ENCODE peak calls at places on chromosomes 12 and 14, in five cellular contexts. One of them, this sample, is unnamed.

GRCh38 chr12:53561590-53561953 is 54.3 kb upstream of the NPFF start:
- DNase-seq in right atrium auricular region: no peak
- DNase-seq in fibroblast of pulmonary artery: peak
- DNase-seq in astrocyte of the spinal cord: peak
- DNase-seq in heart left ventricle: no peak
- DNase-seq in this sample: peak

GRCh38 chr12:85955127-85955526 is 81.0 kb downstream of the NTS start:
- DNase-seq in right atrium auricular region: no peak
- DNase-seq in astrocyte of the spinal cord: peak
- DNase-seq in heart left ventricle: no peak
- DNase-seq in fibroblast of pulmonary artery: peak
- DNase-seq in this sample: peak

GRCh38 chr12:105574056-105574715 is 243.7 kb downstream of the C12orf75 start:
- DNase-seq in astrocyte of the spinal cord: no peak
- DNase-seq in right atrium auricular region: no peak
- DNase-seq in heart left ventricle: no peak
- DNase-seq in fibroblast of pulmonary artery: peak
- DNase-seq in this sample: peak

GRCh38 chr14:22865424-22866215 is 5.9 kb upstream of the LRP10 start:
- DNase-seq in astrocyte of the spinal cord: no peak
- DNase-seq in right atrium auricular region: no peak
- DNase-seq in fibroblast of pulmonary artery: no peak
- DNase-seq in heart left ventricle: no peak
- DNase-seq in this sample: no peak

GRCh38 chr14:81132492-81132891 is 88.3 kb downstream of the GTF2A1 start:
- DNase-seq in right atrium auricular region: no peak
- DNase-seq in astrocyte of the spinal cord: no peak
- DNase-seq in heart left ventricle: no peak
- DNase-seq in fibroblast of pulmonary artery: no peak
- DNase-seq in this sample: no peak

GRCh38 chr12:85784096-85784720 is 52.0 kb downstream of the RASSF9 start:
- DNase-seq in heart left ventricle: no peak
- DNase-seq in fibroblast of pulmonary artery: no peak
- DNase-seq in astrocyte of the spinal cord: no peak
- DNase-seq in right atrium auricular region: no peak
- DNase-seq in this sample: peak

GRCh38 chr14:23514009-23514962 is 37.3 kb downstream of the ZFHX2 start:
- DNase-seq in right atrium auricular region: no peak
- DNase-seq in heart left ventricle: no peak
- DNase-seq in astrocyte of the spinal cord: no peak
- DNase-seq in fibroblast of pulmonary artery: no peak
- DNase-seq in this sample: no peak

GRCh38 chr12:26940820-26941219 is 2.5 kb downstream of the FGFR1OP2 start:
- DNase-seq in right atrium auricular region: no peak
- DNase-seq in fibroblast of pulmonary artery: peak
- DNase-seq in heart left ventricle: no peak
- DNase-seq in astrocyte of the spinal cord: peak
- DNase-seq in this sample: peak

GRCh38 chr12:70982991-70983390 is 62.5 kb upstream of the PTPRR start:
- DNase-seq in heart left ventricle: no peak
- DNase-seq in astrocyte of the spinal cord: peak
- DNase-seq in right atrium auricular region: no peak
- DNase-seq in fibroblast of pulmonary artery: peak
- DNase-seq in this sample: no peak

GRCh38 chr12:82517027-82517426 is 158.7 kb downstream of the METTL25 start:
- DNase-seq in heart left ventricle: no peak
- DNase-seq in astrocyte of the spinal cord: no peak
- DNase-seq in right atrium auricular region: no peak
- DNase-seq in fibroblast of pulmonary artery: peak
- DNase-seq in this sample: peak
- TF ChIP-seq CTCF in heart left ventricle: no peak
- TF ChIP-seq CTCF in astrocyte of the spinal cord: peak
- TF ChIP-seq CTCF in right atrium auricular region: no peak
- TF ChIP-seq CTCF in fibroblast of pulmonary artery: peak
- TF ChIP-seq CTCF in this sample: peak

GRCh38 chr14:84252706-84253105 is 1277.2 kb upstream of the FLRT2 start:
- DNase-seq in right atrium auricular region: no peak
- DNase-seq in heart left ventricle: no peak
- DNase-seq in fibroblast of pulmonary artery: no peak
- DNase-seq in astrocyte of the spinal cord: no peak
- DNase-seq in this sample: no peak

GRCh38 chr14:84250863-84251262 is 1279.1 kb upstream of the FLRT2 start:
- DNase-seq in fibroblast of pulmonary artery: peak
- DNase-seq in right atrium auricular region: no peak
- DNase-seq in astrocyte of the spinal cord: no peak
- DNase-seq in heart left ventricle: no peak
- DNase-seq in this sample: no peak

DNA sequence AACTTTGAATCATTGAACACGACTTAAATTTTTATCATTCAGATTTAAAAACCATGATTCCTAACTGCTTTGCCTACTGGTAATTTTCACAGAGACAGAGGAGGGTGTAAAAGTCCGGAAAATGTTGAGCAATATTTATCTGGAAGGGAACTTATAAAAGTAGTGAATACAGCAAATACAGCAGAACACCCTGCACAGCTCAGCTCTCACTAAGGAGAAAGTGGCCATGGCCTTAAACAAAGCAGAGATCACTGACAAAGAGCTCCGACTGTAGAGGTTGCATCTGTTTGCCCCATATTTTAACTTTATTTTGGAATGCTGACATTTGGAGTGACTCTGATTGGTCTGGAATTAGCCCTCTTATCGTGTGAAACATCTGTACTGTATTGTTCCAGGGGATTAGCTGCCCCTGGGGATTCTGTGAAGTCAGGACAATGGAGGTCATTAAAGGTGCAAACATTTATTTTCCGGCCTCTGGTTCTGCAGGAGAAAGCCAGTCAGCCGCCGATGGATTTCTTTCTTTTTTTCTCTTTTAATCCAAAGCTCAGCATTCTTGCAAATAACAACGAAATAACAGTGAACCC is 1275.6 kb upstream of the FLRT2 start:
- DNase-seq in fibroblast of pulmonary artery: peak
- DNase-seq in right atrium auricular region: no peak
- DNase-seq in astrocyte of the spinal cord: no peak
- DNase-seq in heart left ventricle: no peak
- DNase-seq in this sample: no peak
- H3K4me3 ChIP-seq in fibroblast of pulmonary artery: no peak
- H3K4me3 ChIP-seq in right atrium auricular region: no peak
- H3K4me3 ChIP-seq in astrocyte of the spinal cord: no peak
- H3K4me3 ChIP-seq in heart left ventricle: peak
- H3K4me3 ChIP-seq in this sample: no peak

GRCh38 chr12:72278894-72279293 is 6.7 kb downstream of the TRHDE start:
- DNase-seq in astrocyte of the spinal cord: no peak
- DNase-seq in right atrium auricular region: no peak
- DNase-seq in fibroblast of pulmonary artery: no peak
- DNase-seq in heart left ventricle: no peak
- DNase-seq in this sample: no peak

GRCh38 chr12:72281145-72281544 is 9.0 kb downstream of the TRHDE start:
- DNase-seq in astrocyte of the spinal cord: peak
- DNase-seq in fibroblast of pulmonary artery: no peak
- DNase-seq in heart left ventricle: no peak
- DNase-seq in right atrium auricular region: no peak
- DNase-seq in this sample: no peak

GRCh38 chr12:72286526-72286925 is 14.4 kb downstream of the TRHDE start:
- DNase-seq in fibroblast of pulmonary artery: no peak
- DNase-seq in astrocyte of the spinal cord: no peak
- DNase-seq in heart left ventricle: no peak
- DNase-seq in right atrium auricular region: no peak
- DNase-seq in this sample: no peak

GRCh38 chr12:72285861-72286260 is 13.7 kb downstream of the TRHDE start:
- DNase-seq in fibroblast of pulmonary artery: no peak
- DNase-seq in heart left ventricle: no peak
- DNase-seq in astrocyte of the spinal cord: no peak
- DNase-seq in right atrium auricular region: no peak
- DNase-seq in this sample: no peak

GRCh38 chr12:72282721-72283120 is 10.6 kb downstream of the TRHDE start:
- DNase-seq in heart left ventricle: no peak
- DNase-seq in fibroblast of pulmonary artery: peak
- DNase-seq in right atrium auricular region: no peak
- DNase-seq in astrocyte of the spinal cord: peak
- DNase-seq in this sample: no peak
- TF ChIP-seq CTCF in heart left ventricle: no peak
- TF ChIP-seq CTCF in fibroblast of pulmonary artery: peak
- TF ChIP-seq CTCF in right atrium auricular region: no peak
- TF ChIP-seq CTCF in astrocyte of the spinal cord: peak
- TF ChIP-seq CTCF in this sample: peak

GRCh38 chr14:91870001-91870400 is 2.7 kb upstream of the TC2N start:
- DNase-seq in fibroblast of pulmonary artery: no peak
- DNase-seq in right atrium auricular region: no peak
- DNase-seq in astrocyte of the spinal cord: no peak
- DNase-seq in heart left ventricle: no peak
- DNase-seq in this sample: peak

GRCh38 chr14:91869556-91869955 is 2.2 kb upstream of the TC2N start:
- DNase-seq in astrocyte of the spinal cord: peak
- DNase-seq in fibroblast of pulmonary artery: no peak
- DNase-seq in heart left ventricle: no peak
- DNase-seq in right atrium auricular region: no peak
- DNase-seq in this sample: no peak

GRCh38 chr14:91866061-91866460 is 1.3 kb downstream of the TC2N start:
- DNase-seq in astrocyte of the spinal cord: peak
- DNase-seq in fibroblast of pulmonary artery: no peak
- DNase-seq in heart left ventricle: no peak
- DNase-seq in right atrium auricular region: no peak
- DNase-seq in this sample: no peak

GRCh38 chr14:91867316-91867988 is at the start of gene TC2N:
- DNase-seq in right atrium auricular region: no peak
- DNase-seq in heart left ventricle: no peak
- DNase-seq in astrocyte of the spinal cord: no peak
- DNase-seq in fibroblast of pulmonary artery: no peak
- DNase-seq in this sample: no peak

DNA sequence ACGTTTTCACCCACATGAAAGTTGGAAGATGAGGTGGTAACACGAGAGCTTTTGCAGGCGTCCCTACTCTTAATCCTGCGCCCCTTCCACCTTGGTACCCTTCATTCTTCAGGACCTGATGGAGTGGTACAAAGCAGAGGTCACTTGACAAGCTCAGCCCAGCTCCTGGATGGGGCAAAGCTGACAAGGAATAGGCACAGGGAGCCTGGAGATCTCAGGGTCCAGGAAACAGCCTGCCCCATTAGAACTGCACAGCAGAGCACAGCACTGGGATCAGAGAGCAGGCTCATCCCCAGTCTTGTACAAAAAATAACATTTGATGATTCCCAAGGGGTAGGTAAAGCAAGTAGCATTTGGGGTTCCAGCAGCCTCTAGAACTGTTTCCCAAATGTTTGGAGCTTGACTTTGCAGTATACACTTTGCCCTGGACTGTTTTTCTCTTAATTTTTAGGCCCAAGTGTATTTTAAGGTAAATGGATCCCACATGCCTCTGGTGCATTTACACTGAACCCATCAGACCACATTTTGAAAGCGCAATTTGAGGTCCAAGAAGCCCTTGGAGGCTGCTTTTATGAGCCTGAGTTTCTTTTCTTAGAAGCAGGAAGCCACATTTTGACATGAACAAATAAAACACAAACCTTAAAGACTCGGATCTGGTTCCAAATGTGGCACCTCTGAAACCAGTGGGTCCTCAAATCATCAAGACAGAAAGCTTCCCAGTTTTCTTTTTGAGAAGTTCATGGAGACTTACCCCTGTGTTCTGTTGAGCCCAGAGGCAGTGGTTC is 633 bp downstream of the TC2N start:
- DNase-seq in astrocyte of the spinal cord: no peak
- DNase-seq in fibroblast of pulmonary artery: no peak
- DNase-seq in heart left ventricle: no peak
- DNase-seq in right atrium auricular region: no peak
- DNase-seq in this sample: no peak
- H3K4me3 ChIP-seq in astrocyte of the spinal cord: no peak
- H3K4me3 ChIP-seq in fibroblast of pulmonary artery: no peak
- H3K4me3 ChIP-seq in heart left ventricle: no peak
- H3K4me3 ChIP-seq in right atrium auricular region: no peak
- H3K4me3 ChIP-seq in this sample: no peak

DNA sequence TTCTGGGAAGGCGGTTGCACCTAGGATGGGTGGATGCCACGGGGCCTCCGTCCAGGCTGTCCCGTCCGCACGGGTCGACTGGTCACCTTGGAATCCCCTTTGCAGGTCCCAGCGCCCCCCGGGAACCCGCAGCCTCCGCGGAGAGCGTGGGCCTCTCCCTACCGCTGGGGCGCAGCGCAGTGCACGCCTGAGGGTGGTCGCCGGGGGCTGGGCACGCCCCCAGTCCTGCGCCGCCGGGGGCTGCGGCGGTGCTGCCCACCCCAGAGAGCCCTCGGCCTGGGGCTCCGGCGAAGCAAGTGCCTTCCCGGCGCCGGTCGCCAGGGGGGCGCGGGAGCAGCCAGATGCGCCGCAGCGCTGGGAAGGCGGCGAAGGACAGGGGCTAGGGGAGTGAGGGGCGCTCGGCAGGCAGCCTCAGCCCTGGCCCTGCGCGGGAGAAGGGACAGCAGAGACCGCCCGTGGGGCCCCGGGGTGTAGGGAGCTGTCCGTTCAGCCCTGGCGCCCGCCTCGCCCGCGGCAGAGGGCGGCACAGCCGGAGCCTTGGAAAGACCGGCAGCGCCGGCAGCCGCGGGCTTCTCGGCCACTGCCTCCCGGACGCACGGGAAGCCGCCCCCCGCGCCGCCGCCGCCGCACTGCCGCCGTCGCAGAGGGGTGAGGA is 527 bp downstream of the ZDHHC22 start:
- DNase-seq in astrocyte of the spinal cord: peak
- DNase-seq in right atrium auricular region: no peak
- DNase-seq in heart left ventricle: no peak
- DNase-seq in fibroblast of pulmonary artery: peak
- DNase-seq in this sample: no peak
- TF ChIP-seq CTCF in astrocyte of the spinal cord: peak
- TF ChIP-seq CTCF in right atrium auricular region: peak
- TF ChIP-seq CTCF in heart left ventricle: no peak
- TF ChIP-seq CTCF in fibroblast of pulmonary artery: peak
- TF ChIP-seq CTCF in this sample: peak

DNA sequence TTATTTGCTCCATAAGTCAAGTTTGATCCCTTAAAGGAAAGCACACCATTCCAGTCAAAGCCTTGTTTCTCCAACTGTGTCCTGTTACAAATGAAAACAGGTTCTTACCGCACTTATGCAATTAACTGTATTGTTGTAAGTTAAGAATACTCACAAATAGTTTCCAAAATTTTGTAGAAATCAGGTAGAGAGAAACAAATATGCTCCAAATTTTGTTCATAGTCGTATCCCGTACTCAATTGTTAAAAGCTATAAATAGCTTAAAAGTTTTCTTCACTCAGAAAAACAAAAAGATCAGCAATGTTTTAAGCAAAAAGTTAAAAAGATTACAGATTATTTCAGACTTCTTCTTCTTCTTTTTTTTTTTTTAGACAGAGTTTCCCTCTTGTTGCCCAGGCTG is 4.0 kb upstream of the AACS start:
- DNase-seq in heart left ventricle: no peak
- DNase-seq in right atrium auricular region: no peak
- DNase-seq in fibroblast of pulmonary artery: no peak
- DNase-seq in astrocyte of the spinal cord: no peak
- DNase-seq in this sample: no peak
- H3K4me3 ChIP-seq in heart left ventricle: no peak
- H3K4me3 ChIP-seq in right atrium auricular region: no peak
- H3K4me3 ChIP-seq in fibroblast of pulmonary artery: no peak
- H3K4me3 ChIP-seq in astrocyte of the spinal cord: no peak
- H3K4me3 ChIP-seq in this sample: no peak

This sample was measured in bronchial epithelial cell.